ENCODE peak calls at places on chromosomes 16 and 17, in five cellular contexts. S, O, Z, H and P are unnamed samples.

GRCh38 chr17:51229889-51230288 is 30.0 kb downstream of the MBTD1 start:
- DNase-seq in Z (no peak), S (no peak), H (no peak), O (no peak), P (no peak)

GRCh38 chr16:67327774-67328173 is 1.2 kb downstream of the LRRC36 start:
- DNase-seq in H (no peak), O (no peak), S (no peak), Z (no peak), P (peak; percentile 11)

GRCh38 chr17:31695456-31696090 is 163.5 kb downstream of the COPRS start:
- DNase-seq in Z (no peak), H (no peak), S (no peak), O (no peak), P (no peak)

GRCh38 chr17:78897639-78897996 is 5.4 kb downstream of the CEP295NL start:
- DNase-seq in Z (no peak), S (no peak), H (no peak), O (no peak), P (no peak)

GRCh38 chr17:40086150-40087044 is 14.0 kb downstream of the NR1D1 start:
- DNase-seq in H (no peak), S (peak; percentile 68), O (no peak), Z (peak; percentile 56), P (peak; percentile 61)

GRCh38 chr17:33019161-33019560 is 27.5 kb downstream of the SPACA3 start:
- DNase-seq in S (no peak), H (no peak), O (no peak), Z (no peak), P (no peak)

GRCh38 chr16:52494621-52495020 is 52.3 kb downstream of the TOX3 start:
- DNase-seq in H (no peak), O (no peak), Z (no peak), S (no peak), P (no peak)

GRCh38 chr16:86774931-86775330 is 196.6 kb downstream of the FOXL1 start:
- DNase-seq in H (no peak), S (no peak), Z (no peak), O (no peak), P (no peak)

GRCh38 chr16:28191364-28191985 is 20.3 kb downstream of the XPO6 start:
- DNase-seq in Z (no peak), S (no peak), H (no peak), O (no peak), P (no peak)

GRCh38 chr17:38401459-38401858 is 26.8 kb upstream of the ARHGAP23 start:
- DNase-seq in H (no peak), S (no peak), O (no peak), Z (no peak), P (no peak)

GRCh38 chr17:15928286-15928785 is 16.6 kb upstream of the ADORA2B start:
- DNase-seq in O (no peak), H (no peak), S (no peak), Z (peak; percentile 51), P (no peak)

GRCh38 chr17:82085931-82086764 is 11.9 kb downstream of the FASN start:
- DNase-seq in O (no peak), H (no peak), S (no peak), Z (no peak), P (no peak)
- H3K4me3 ChIP-seq in O (no peak overlapping the region), H (no peak overlapping the region), S (no peak overlapping the region), Z (no peak overlapping the region), P (no peak overlapping the region)

GRCh38 chr16:49382916-49383315 is 9.3 kb downstream of the C16orf78 start:
- DNase-seq in H (no peak), S (no peak), Z (no peak), O (no peak), P (no peak)
- TF ChIP-seq CTCF in H (no peak), S (no peak), Z (no peak), O (no peak), P (peak; percentile 9)

DNA sequence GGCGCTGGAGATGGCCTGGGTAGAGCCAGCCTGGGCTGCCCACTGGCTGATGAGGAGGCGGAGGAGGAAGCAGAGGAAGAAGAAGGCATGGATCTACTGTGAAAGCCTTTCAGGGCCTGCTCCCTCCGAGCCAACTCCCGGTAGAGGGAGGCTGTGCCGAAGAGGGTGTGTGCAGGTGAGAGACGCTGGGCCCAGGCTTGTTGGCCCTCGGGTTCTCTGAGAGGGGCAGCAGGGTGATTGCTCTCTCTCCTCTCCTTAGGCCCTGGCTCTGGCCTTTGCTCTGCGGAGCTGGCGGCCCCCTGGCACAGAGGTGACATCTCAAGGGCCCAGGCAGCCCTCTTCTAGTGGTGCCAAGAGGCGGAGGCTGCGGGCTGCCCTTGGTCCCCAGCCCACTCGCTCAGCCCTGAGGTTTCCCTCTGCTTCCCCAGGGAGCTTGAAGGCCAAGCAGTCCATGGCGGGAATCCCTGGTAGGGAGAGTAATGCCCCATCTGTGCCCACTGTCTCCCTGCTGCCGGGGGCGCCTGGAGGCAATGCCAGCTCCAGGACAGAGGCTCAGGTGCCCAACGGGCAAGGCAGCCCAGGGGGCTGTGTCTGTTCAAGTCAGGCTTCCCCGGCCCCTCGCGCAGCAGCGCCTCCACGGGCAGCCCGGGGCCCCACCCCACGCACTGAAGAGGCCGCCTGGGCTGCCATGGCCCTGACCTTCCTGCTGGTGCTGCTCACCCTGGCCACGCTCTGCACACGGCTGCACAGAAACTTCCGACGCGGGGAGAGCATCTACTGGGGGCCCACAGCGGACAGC is 3.6 kb downstream of the TP53I13 start:
- DNase-seq in Z (no peak), O (no peak), S (peak; percentile 17), H (no peak), P (no peak)
- H3K4me3 ChIP-seq in Z (no peak overlapping the region), O (peak overlapping the region; percentile 52), S (no peak overlapping the region), H (peak overlapping the region; percentile 62), P (peak overlapping the region; percentile 40)

GRCh38 chr17:66191607-66192377 is at the start of gene CEP112:
- DNase-seq in S (peak; percentile 84), Z (peak; percentile 80), O (no peak), H (peak; percentile 34), P (peak; percentile 78)
- TF ChIP-seq CTCF in S (peak; percentile 21), Z (no peak), O (peak; percentile 8), H (no peak), P (no peak)

DNA sequence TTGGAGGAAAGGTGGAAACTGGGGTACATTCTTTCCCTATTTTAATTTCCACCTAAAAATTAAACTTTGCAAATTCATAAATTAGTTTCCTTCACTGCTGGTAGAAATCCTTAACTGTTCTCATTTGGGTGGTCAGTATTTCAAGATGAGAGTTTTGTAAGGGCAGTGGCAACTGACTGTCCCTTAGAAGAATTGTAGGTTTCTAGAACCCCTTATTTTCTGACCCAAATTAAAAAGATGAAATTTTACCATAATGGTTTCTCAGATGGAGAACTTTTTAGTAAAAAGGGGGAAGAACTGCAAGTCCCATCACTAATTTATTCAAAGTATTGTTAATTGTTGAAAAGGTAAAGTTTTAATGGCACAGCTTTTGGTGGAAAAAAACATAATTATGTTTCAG is 5.6 kb downstream of the IGF2BP1 start:
- DNase-seq in S (no peak), Z (no peak), H (no peak), O (no peak), P (no peak)
- H3K4me3 ChIP-seq in S (no peak overlapping the region), Z (no peak overlapping the region), H (no peak overlapping the region), O (no peak overlapping the region), P (no peak overlapping the region)

DNA sequence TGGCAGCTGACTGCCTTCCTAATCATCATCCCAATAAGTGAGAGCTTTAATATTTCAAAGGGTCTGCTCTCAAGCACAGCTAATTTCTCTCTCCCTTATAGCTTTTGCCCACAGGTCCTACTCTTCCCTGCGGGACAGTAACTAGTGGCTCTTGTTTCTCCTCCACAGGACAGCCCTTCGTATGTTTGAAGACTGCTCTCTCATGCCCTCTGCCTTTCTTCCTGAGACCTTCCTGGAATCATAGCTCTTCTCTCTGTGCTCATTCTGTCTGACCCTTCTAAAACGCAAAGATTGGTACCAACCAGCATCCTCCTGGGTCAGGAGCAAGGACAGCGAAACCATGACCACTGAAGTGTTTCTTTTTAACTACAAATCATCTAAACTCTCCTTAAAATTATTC is 168.9 kb downstream of the GRIN2A start:
- DNase-seq in O (no peak), S (no peak), Z (no peak), H (no peak), P (no peak)
- TF ChIP-seq CTCF in O (no peak), S (no peak), Z (no peak), H (no peak), P (no peak)

DNA sequence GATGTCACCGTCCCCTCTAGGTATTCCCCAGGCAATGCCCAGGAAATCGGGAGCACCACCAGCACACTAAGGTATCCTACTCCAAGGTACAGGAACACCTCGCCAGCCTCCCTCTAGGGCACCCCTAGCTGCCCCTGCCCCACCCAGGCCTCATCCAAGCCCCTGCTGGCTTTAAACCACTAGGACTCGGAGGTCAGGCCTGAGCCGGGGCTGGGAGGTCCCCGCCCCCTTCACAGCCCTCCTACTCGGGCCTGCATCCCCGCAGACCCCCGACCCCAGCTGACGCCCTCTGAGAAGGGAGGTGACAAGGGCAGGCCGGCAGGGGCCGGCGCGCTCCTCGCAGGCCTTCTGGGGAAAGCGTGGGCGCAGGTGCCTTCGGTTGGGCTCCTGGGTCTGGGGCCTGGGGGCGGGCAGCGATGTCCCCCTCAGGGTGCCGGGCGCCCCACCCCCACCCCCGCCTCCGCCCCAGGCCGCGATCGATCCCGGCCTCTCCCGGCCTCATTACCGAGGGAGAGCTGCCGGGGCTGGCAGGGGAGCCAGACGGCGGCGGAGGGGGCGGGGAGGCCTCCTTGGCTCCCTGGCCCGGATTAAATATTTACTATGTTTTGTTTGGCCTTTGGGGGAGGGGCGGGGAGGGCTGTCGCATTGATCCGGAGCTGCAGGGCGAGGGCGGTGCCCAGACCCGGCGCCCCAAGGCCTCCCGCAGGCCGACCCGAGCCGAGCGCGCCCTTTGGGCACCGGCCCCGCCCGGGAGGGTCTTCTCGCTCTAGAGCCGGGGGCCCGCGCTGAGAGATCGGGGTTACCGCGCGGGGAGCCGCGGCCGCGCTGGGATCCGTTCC is 27.3 kb downstream of the RTN4RL1 start:
- DNase-seq in O (no peak), Z (no peak), H (no peak), S (peak; percentile 95), P (no peak)
- H3K4me3 ChIP-seq in O (peak overlapping the region; percentile 71), Z (no peak overlapping the region), H (peak overlapping the region; percentile 83), S (no peak overlapping the region), P (peak overlapping the region; percentile 43)

GRCh38 chr16:22901563-22901962 is 87.6 kb downstream of the HS3ST2 start:
- DNase-seq in O (no peak), S (no peak), H (no peak), Z (no peak), P (no peak)
- TF ChIP-seq CTCF in O (no peak), S (no peak), H (no peak), Z (no peak), P (no peak)